ENCODE peak calls at places on chromosome 12, in four cellular contexts. U is GM12878, Y is HepG2, V is H1. J is an unnamed sample.

GRCh38 chr12:30753761-30754382 is 879 bp downstream of the CAPRIN2 start:
- DNase-seq in Y (no peak), U (no peak), V (no peak), J (no peak)

GRCh38 chr12:42716521-42716920 is 127.0 kb upstream of the PRICKLE1 start:
- DNase-seq in Y (no peak), V (no peak), U (no peak), J (no peak)

GRCh38 chr12:55188974-55189556 is 31.8 kb upstream of the OR10A7 start:
- DNase-seq in V (no peak), Y (peak), U (peak), J (peak)

GRCh38 chr12:130128764-130129735 is 33.2 kb upstream of the FZD10 start:
- DNase-seq in U (no peak), Y (no peak), V (no peak), J (no peak)

GRCh38 chr12:107684990-107685359 is 624 bp upstream of the PWP1 start:
- DNase-seq in V (peak), U (no peak), Y (peak), J (peak)

GRCh38 chr12:49871263-49871561 is 28.3 kb upstream of the BCDIN3D start:
- DNase-seq in Y (no peak), U (no peak), V (peak), J (no peak)

GRCh38 chr12:121333747-121334146 is 18.5 kb downstream of the ANAPC5 start:
- DNase-seq in Y (no peak), V (no peak), U (no peak), J (no peak)

GRCh38 chr12:2212971-2213869 is 160.4 kb downstream of the CACNA1C start:
- DNase-seq in Y (no peak), U (no peak), V (no peak), J (no peak)

GRCh38 chr12:49942921-49943662 is 7.4 kb upstream of the AQP2 start:
- DNase-seq in Y (no peak), V (no peak), U (no peak), J (no peak)

GRCh38 chr12:99282670-99283069 is 364.9 kb upstream of the GARIN6 start:
- DNase-seq in Y (no peak), U (no peak), V (no peak), J (no peak)

GRCh38 chr12:50188875-50189575 is 21.9 kb upstream of the CERS5 start:
- DNase-seq in Y (no peak), V (no peak), U (no peak), J (no peak)

GRCh38 chr12:76049575-76050251 is 18.1 kb upstream of the PHLDA1 start:
- DNase-seq in V (no peak), Y (no peak), U (no peak), J (no peak)

GRCh38 chr12:50924439-50925341 is 27.7 kb upstream of the HIGD1C start:
- DNase-seq in U (peak), V (peak), Y (peak), J (peak)

GRCh38 chr12:114944736-114945135 is 260.8 kb upstream of the TBX3 start:
- DNase-seq in Y (peak), V (no peak), U (no peak), J (no peak)

GRCh38 chr12:3204143-3204542 is 127.0 kb downstream of the TSPAN9 start:
- DNase-seq in U (no peak), Y (no peak), V (no peak), J (peak)

GRCh38 chr12:77003244-77003643 is 62.1 kb downstream of the E2F7 start:
- DNase-seq in V (no peak), U (no peak), Y (no peak), J (no peak)

GRCh38 chr12:128803788-128804187 is 20.0 kb downstream of the SLC15A4 start:
- DNase-seq in Y (no peak), V (no peak), U (no peak), J (no peak)

GRCh38 chr12:14554281-14555008 is 13.2 kb downstream of the PLBD1 start:
- DNase-seq in Y (no peak), V (no peak), U (no peak), J (peak)
- TF ChIP-seq JUND in Y (no peak), V (no peak), U (no peak), J (no peak)

DNA sequence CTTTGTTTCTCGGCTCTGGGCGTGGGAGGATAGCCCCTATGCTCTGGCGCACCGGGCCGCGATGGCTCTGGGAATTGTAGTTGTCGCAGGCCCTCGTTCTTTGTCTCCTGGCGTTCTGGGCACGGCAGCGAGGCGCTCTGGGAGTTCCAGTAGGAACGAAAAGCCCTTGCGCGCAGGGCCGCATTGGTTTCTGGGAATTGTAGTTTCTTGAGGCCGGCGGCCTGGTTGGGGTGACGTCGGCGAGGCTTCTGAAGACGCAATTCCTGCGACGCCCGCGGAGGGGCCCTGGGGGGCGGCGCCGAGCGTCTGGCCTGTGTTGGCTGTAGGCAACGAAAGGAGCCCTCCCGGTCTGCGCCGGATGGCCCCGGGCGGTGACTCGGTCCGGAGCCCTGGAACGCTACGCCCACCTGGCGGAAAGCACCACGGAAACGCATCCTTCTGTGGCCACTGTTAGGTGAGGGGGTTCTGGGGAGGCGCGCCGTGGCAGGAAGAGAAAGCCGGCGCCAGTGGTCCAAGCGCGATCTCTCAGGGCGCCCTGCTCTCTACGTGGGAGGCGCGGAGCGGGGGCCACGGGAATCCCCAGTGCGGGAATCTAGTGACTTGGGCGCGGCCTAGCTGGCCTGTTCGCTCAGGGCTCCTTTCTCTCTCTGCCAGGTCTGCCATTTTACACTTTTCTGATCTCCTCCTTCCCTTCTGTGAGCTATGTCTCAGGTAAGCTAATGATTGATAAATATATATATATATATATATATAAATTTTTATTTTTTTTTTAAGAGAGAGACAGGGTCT is at the start of gene ZNF140:
- DNase-seq in Y (peak), U (peak), V (no peak), J (no peak)
- TF ChIP-seq POLR2A in Y (peak), U (peak), V (no peak), J (no peak)

DNA sequence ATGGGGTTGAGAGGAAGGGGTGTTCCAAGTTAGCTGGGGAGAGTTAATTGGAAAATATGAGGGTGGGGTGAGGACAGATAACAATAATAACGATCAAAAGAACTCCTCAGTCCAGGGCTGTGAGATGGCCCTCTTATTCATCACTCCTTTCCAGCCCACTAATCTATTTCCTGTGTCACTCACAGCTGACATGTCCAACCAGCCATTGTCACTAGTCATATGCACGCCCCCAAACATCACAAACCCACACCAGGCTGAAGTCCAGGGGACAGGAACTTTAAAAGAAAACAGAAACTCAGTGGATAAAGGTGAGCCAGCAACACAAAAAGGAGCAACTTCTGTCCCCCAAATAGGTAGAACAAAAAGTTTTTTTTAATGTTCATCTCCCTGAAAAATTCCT is 910 bp downstream of the CALCOCO1 start:
- DNase-seq in Y (peak), V (no peak), U (no peak), J (no peak)
- TF ChIP-seq JUND in Y (no peak), V (no peak), U (no peak), J (no peak)

GRCh38 chr12:91422811-91423210 is 240.2 kb upstream of the DCN start:
- DNase-seq in V (no peak), U (no peak), Y (no peak), J (no peak)
- TF ChIP-seq POLR2A in V (no peak), U (no peak), Y (no peak), J (no peak)

GRCh38 chr12:32568241-32568640 is 110.9 kb upstream of the DNM1L start:
- DNase-seq in Y (peak), V (no peak), U (no peak), J (peak)

GRCh38 chr12:32566663-32567634 is 112.2 kb upstream of the DNM1L start:
- DNase-seq in V (no peak), U (no peak), Y (no peak), J (no peak)

DNA sequence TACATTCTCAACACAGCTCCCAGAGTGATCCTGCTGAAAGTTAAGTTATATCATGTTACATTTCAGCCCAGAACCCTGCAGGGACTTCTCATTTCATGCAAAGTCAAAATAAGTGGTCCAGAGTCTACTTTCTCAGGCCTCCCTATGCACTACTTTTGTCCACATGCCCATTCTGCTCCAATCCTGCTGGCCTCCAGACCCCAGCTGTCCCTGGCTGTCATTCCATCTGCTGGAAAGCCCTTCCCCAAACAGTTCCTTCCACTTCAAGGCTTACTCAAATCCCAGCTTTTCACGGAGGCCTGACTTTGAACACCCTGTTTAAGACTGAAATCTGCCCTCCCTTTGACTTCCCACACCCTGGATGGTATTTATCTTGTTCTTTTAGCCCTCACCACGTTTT is 109.8 kb upstream of the DNM1L start:
- DNase-seq in Y (no peak), U (no peak), V (no peak), J (no peak)
- TF ChIP-seq JUND in Y (no peak), U (no peak), V (no peak), J (no peak)

GRCh38 chr12:19440019-19440858 is 947 bp downstream of the AEBP2 start:
- DNase-seq in U (no peak), V (peak), Y (peak), J (peak)
- TF ChIP-seq POLR2A in U (peak), V (peak), Y (no peak), J (no peak)